ENCODE peak calls at places on chromosome 16, in eight cellular contexts. W is AG09319, U is cardiac fibroblast, M is A549, H is left kidney, Q is mesendoderm, E is AG04450, D is nucleus accumbens. S is an unnamed sample.
A peak's percentile ranks its signal among the peaks of the same experiment; 100 is the strongest.

GRCh38 chr16:59909262-59909661 is 1175.1 kb upstream of the GOT2 start:
- DNase-seq in W (no peak), U (no peak), M (no peak), H (no peak), Q (peak; percentile 43), E (no peak), D (no peak), S (no peak)

GRCh38 chr16:49528035-49528434 is 154.4 kb downstream of the C16orf78 start:
- DNase-seq in W (no peak), U (peak; percentile 37), M (no peak), H (peak; percentile 86), Q (no peak), E (no peak), D (no peak), S (no peak)

GRCh38 chr16:59330030-59330670 is 596.0 kb upstream of the GOT2 start:
- DNase-seq in W (no peak), U (no peak), M (no peak), H (no peak), Q (peak; percentile 86), E (no peak), D (no peak), S (no peak)

GRCh38 chr16:52191533-52192134 is 355.3 kb downstream of the TOX3 start:
- DNase-seq in W (peak; percentile 16), U (peak; percentile 76), M (peak; percentile 70), H (peak; percentile 90), Q (peak; percentile 72), E (peak; percentile 36), D (peak; percentile 68), S (no peak)

GRCh38 chr16:8063151-8063550 is 527.2 kb downstream of the TMEM114 start:
- DNase-seq in W (no peak), U (no peak), M (no peak), H (peak; percentile 12), Q (peak; percentile 18), E (no peak), D (no peak), S (no peak)

GRCh38 chr16:89870440-89870839 is 3.0 kb upstream of the TCF25 start:
- DNase-seq in W (no peak), U (no peak), M (no peak), H (no peak), Q (no peak), E (no peak), D (no peak), S (no peak)

GRCh38 chr16:1778200-1779179 is 3.9 kb downstream of the SPSB3 start:
- DNase-seq in W (no peak), U (no peak), M (no peak), H (no peak), Q (no peak), E (no peak), D (no peak), S (no peak)

GRCh38 chr16:57394444-57394843 is 10.1 kb upstream of the CCL17 start:
- DNase-seq in W (no peak), U (peak; percentile 32), M (no peak), H (no peak), Q (no peak), E (no peak), D (no peak), S (no peak)

GRCh38 chr16:74480150-74481029 is 59.1 kb upstream of the CLEC18B start:
- DNase-seq in W (peak; percentile 11), U (peak; percentile 54), M (peak; percentile 89), H (peak; percentile 67), Q (peak; percentile 10), E (no peak), D (no peak), S (no peak)

GRCh38 chr16:53817812-53818211 is 113.9 kb downstream of the FTO start:
- DNase-seq in W (no peak), U (peak; percentile 34), M (no peak), H (no peak), Q (no peak), E (no peak), D (no peak), S (no peak)

GRCh38 chr16:67594256-67594915 is 32.1 kb downstream of the CTCF start:
- DNase-seq in W (no peak), U (no peak), M (no peak), H (no peak), Q (no peak), E (no peak), D (no peak), S (no peak)

GRCh38 chr16:77470851-77471250 is 36.0 kb upstream of the ADAMTS18 start:
- DNase-seq in W (no peak), U (no peak), M (no peak), H (no peak), Q (peak; percentile 13), E (no peak), D (no peak), S (no peak)

GRCh38 chr16:69166946-69167930 is 19.7 kb upstream of the SNTB2 start:
- DNase-seq in W (no peak), U (no peak), M (no peak), H (no peak), Q (no peak), E (no peak), D (no peak), S (no peak)